ENCODE peak calls at places on chromosomes 4 and X, in eight cellular contexts. One of them, this sample, is unnamed.

GRCh38 chr4:6910340-6910959 is 824 bp downstream of the TBC1D14 start:
- DNase-seq in psoas muscle: no peak
- DNase-seq in foreskin fibroblast: peak; percentile 29
- DNase-seq in B cell: peak; percentile 30
- DNase-seq in tibial artery: no peak
- DNase-seq in ovary: no peak
- DNase-seq in AG04450: no peak
- DNase-seq in adrenal gland: peak; percentile 74
- DNase-seq in this sample: no peak

GRCh38 chr4:32824321-32824720 is 2104.2 kb downstream of the PCDH7 start:
- DNase-seq in B cell: no peak
- DNase-seq in foreskin fibroblast: peak; percentile 59
- DNase-seq in ovary: no peak
- DNase-seq in tibial artery: no peak
- DNase-seq in adrenal gland: no peak
- DNase-seq in psoas muscle: no peak
- DNase-seq in AG04450: no peak
- DNase-seq in this sample: no peak

GRCh38 chr4:113539408-113539807 is 222.1 kb downstream of the CAMK2D start:
- DNase-seq in AG04450: peak; percentile 49
- DNase-seq in tibial artery: no peak
- DNase-seq in adrenal gland: no peak
- DNase-seq in foreskin fibroblast: peak; percentile 85
- DNase-seq in ovary: no peak
- DNase-seq in psoas muscle: no peak
- DNase-seq in B cell: no peak
- DNase-seq in this sample: no peak

GRCh38 chr4:147678796-147679549 is 5.0 kb downstream of the PRMT9 start:
- DNase-seq in foreskin fibroblast: peak; percentile 52
- DNase-seq in psoas muscle: no peak
- DNase-seq in ovary: no peak
- DNase-seq in tibial artery: no peak
- DNase-seq in AG04450: no peak
- DNase-seq in adrenal gland: no peak
- DNase-seq in B cell: no peak
- DNase-seq in this sample: no peak

GRCh38 chr4:184664445-184665210 is 15.1 kb downstream of the PRIMPOL start:
- DNase-seq in psoas muscle: no peak
- DNase-seq in adrenal gland: no peak
- DNase-seq in B cell: no peak
- DNase-seq in tibial artery: no peak
- DNase-seq in foreskin fibroblast: peak; percentile 44
- DNase-seq in AG04450: no peak
- DNase-seq in ovary: no peak
- DNase-seq in this sample: no peak

GRCh38 chrX:119757979-119758681 is at the start of gene SOWAHD:
- DNase-seq in AG04450: no peak
- DNase-seq in ovary: peak; percentile 33
- DNase-seq in psoas muscle: peak; percentile 57
- DNase-seq in foreskin fibroblast: peak; percentile 47
- DNase-seq in tibial artery: peak; percentile 69
- DNase-seq in adrenal gland: peak; percentile 40
- DNase-seq in B cell: peak; percentile 61
- DNase-seq in this sample: peak; percentile 85

GRCh38 chr4:2907706-2908293 is 55.4 kb downstream of the NOP14 start:
- DNase-seq in adrenal gland: no peak
- DNase-seq in ovary: no peak
- DNase-seq in psoas muscle: no peak
- DNase-seq in B cell: no peak
- DNase-seq in foreskin fibroblast: no peak
- DNase-seq in AG04450: no peak
- DNase-seq in tibial artery: no peak
- DNase-seq in this sample: no peak

GRCh38 chrX:120315776-120316175 is 4.5 kb upstream of the TMEM255A start:
- DNase-seq in ovary: no peak
- DNase-seq in adrenal gland: no peak
- DNase-seq in B cell: no peak
- DNase-seq in AG04450: no peak
- DNase-seq in psoas muscle: no peak
- DNase-seq in foreskin fibroblast: no peak
- DNase-seq in tibial artery: no peak
- DNase-seq in this sample: no peak

GRCh38 chrX:142688256-142688655 is 337.5 kb upstream of the SPANXN4 start:
- DNase-seq in B cell: no peak
- DNase-seq in psoas muscle: no peak
- DNase-seq in foreskin fibroblast: no peak
- DNase-seq in ovary: no peak
- DNase-seq in AG04450: no peak
- DNase-seq in adrenal gland: no peak
- DNase-seq in tibial artery: no peak
- DNase-seq in this sample: no peak

GRCh38 chrX:72644946-72645345 is 69.2 kb downstream of the PHKA1 start:
- DNase-seq in ovary: no peak
- DNase-seq in AG04450: no peak
- DNase-seq in tibial artery: no peak
- DNase-seq in foreskin fibroblast: no peak
- DNase-seq in psoas muscle: no peak
- DNase-seq in adrenal gland: peak; percentile 24
- DNase-seq in B cell: no peak
- DNase-seq in this sample: no peak

GRCh38 chrX:39716802-39717540 is 380.8 kb downstream of the BCOR start:
- DNase-seq in psoas muscle: no peak
- DNase-seq in foreskin fibroblast: no peak
- DNase-seq in AG04450: no peak
- DNase-seq in tibial artery: no peak
- DNase-seq in ovary: no peak
- DNase-seq in adrenal gland: no peak
- DNase-seq in B cell: no peak
- DNase-seq in this sample: no peak

GRCh38 chr4:134126161-134126560 is 75.4 kb downstream of the PABPC4L start:
- DNase-seq in tibial artery: no peak
- DNase-seq in psoas muscle: no peak
- DNase-seq in AG04450: no peak
- DNase-seq in ovary: no peak
- DNase-seq in foreskin fibroblast: no peak
- DNase-seq in B cell: no peak
- DNase-seq in adrenal gland: no peak
- DNase-seq in this sample: no peak

GRCh38 chr4:176792348-176793059 is at the start of gene VEGFC:
- DNase-seq in adrenal gland: peak; percentile 77
- DNase-seq in ovary: peak; percentile 70
- DNase-seq in B cell: peak; percentile 4
- DNase-seq in tibial artery: peak; percentile 67
- DNase-seq in foreskin fibroblast: peak; percentile 95
- DNase-seq in psoas muscle: peak; percentile 78
- DNase-seq in AG04450: no peak
- DNase-seq in this sample: peak; percentile 89

GRCh38 chrX:42290608-42291007 is 367.3 kb upstream of the CASK start:
- DNase-seq in AG04450: no peak
- DNase-seq in foreskin fibroblast: no peak
- DNase-seq in adrenal gland: no peak
- DNase-seq in B cell: peak; percentile 2
- DNase-seq in ovary: no peak
- DNase-seq in psoas muscle: no peak
- DNase-seq in tibial artery: no peak
- DNase-seq in this sample: no peak

GRCh38 chr4:4455199-4455865 is 68.4 kb downstream of the NSG1 start:
- DNase-seq in AG04450: no peak
- DNase-seq in tibial artery: no peak
- DNase-seq in adrenal gland: no peak
- DNase-seq in foreskin fibroblast: peak; percentile 40
- DNase-seq in B cell: no peak
- DNase-seq in psoas muscle: no peak
- DNase-seq in ovary: no peak
- DNase-seq in this sample: no peak

GRCh38 chr4:121256346-121256745 is 92.2 kb upstream of the TNIP3 start:
- DNase-seq in B cell: no peak
- DNase-seq in foreskin fibroblast: peak; percentile 96
- DNase-seq in adrenal gland: no peak
- DNase-seq in ovary: no peak
- DNase-seq in psoas muscle: no peak
- DNase-seq in AG04450: peak; percentile 59
- DNase-seq in tibial artery: no peak
- DNase-seq in this sample: no peak

GRCh38 chrX:130343411-130343810 is 3.7 kb downstream of the SLC25A14 start:
- DNase-seq in adrenal gland: no peak
- DNase-seq in B cell: no peak
- DNase-seq in psoas muscle: no peak
- DNase-seq in foreskin fibroblast: no peak
- DNase-seq in ovary: no peak
- DNase-seq in tibial artery: no peak
- DNase-seq in AG04450: no peak
- DNase-seq in this sample: no peak

GRCh38 chr4:121555315-121556107 is 141.3 kb downstream of the ANXA5 start:
- DNase-seq in psoas muscle: no peak
- DNase-seq in adrenal gland: no peak
- DNase-seq in ovary: no peak
- DNase-seq in AG04450: no peak
- DNase-seq in tibial artery: no peak
- DNase-seq in B cell: no peak
- DNase-seq in foreskin fibroblast: peak; percentile 81
- DNase-seq in this sample: no peak

GRCh38 chr4:101236097-101236496 is 111.2 kb downstream of the PPP3CA start:
- DNase-seq in B cell: peak; percentile 13
- DNase-seq in tibial artery: no peak
- DNase-seq in AG04450: no peak
- DNase-seq in ovary: no peak
- DNase-seq in adrenal gland: no peak
- DNase-seq in psoas muscle: no peak
- DNase-seq in foreskin fibroblast: no peak
- DNase-seq in this sample: no peak

DNA sequence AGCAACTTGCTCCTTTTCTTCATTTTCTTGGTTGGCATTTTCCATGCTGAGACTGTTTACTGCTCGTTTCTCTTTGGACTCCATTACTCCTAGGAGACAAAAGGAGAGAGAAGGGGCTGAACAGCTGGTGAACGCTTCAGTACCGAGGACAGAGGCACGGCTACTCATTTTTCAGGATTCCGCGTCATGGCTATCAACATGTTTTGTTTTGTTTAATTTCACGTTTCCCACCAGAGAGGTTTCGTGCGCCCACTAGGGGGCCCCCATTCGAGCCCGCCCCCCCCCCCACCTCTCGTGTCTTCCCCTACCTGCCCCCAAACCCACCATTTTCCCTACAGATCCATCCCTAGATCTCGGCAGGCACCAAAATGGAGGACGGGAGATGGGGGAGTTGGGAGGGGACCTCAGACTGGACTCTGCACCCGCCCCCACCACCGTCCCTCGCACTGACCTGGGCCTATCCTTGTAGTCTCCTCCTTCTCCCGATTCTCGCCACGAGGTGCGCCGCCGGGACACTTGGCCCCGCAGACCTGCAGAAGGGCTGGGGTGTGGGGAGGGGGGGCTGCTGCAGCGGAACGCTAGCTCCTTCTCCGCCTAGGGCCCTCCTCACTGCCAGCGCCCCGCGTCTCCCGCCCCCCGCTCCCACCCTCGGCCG is 653 bp downstream of the BEX1 start:
- DNase-seq in foreskin fibroblast: peak; percentile 63
- DNase-seq in tibial artery: no peak
- DNase-seq in adrenal gland: no peak
- DNase-seq in AG04450: no peak
- DNase-seq in B cell: peak; percentile 1
- DNase-seq in ovary: peak; percentile 27
- DNase-seq in psoas muscle: no peak
- DNase-seq in this sample: no peak
- TF ChIP-seq CTCF in foreskin fibroblast: no peak
- TF ChIP-seq CTCF in tibial artery: no peak
- TF ChIP-seq CTCF in adrenal gland: no peak
- TF ChIP-seq CTCF in AG04450: no peak
- TF ChIP-seq CTCF in B cell: no peak
- TF ChIP-seq CTCF in ovary: no peak
- TF ChIP-seq CTCF in psoas muscle: no peak
- TF ChIP-seq CTCF in this sample: peak; percentile 35

DNA sequence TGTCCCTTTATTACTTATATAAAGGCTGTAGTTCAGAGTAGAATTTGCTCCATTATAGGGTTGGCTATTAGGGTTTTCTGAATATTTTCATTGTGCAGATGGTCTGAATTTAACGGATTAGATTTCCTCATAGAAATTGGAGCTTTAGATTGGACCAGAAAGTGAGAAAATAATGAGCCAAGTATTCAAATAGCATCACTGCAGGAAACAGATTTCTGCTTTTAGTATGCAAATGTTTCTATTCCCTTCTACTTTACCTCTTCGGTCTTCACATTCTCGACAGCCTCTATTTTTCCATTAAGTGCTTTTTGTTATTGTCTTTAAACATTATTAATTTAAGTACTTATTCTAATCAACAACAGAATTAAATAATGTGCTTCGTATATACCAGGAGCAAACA is 55.4 kb downstream of the TRIM2 start:
- DNase-seq in ovary: no peak
- DNase-seq in B cell: no peak
- DNase-seq in AG04450: no peak
- DNase-seq in foreskin fibroblast: peak; percentile 43
- DNase-seq in adrenal gland: no peak
- DNase-seq in psoas muscle: no peak
- DNase-seq in tibial artery: no peak
- DNase-seq in this sample: no peak
- TF ChIP-seq CTCF in ovary: no peak
- TF ChIP-seq CTCF in B cell: no peak
- TF ChIP-seq CTCF in AG04450: no peak
- TF ChIP-seq CTCF in foreskin fibroblast: no peak
- TF ChIP-seq CTCF in adrenal gland: no peak
- TF ChIP-seq CTCF in psoas muscle: no peak
- TF ChIP-seq CTCF in tibial artery: no peak
- TF ChIP-seq CTCF in this sample: no peak

GRCh38 chrX:44871114-44871645 is 1.8 kb upstream of the KDM6A start:
- DNase-seq in B cell: no peak
- DNase-seq in adrenal gland: peak; percentile 29
- DNase-seq in psoas muscle: no peak
- DNase-seq in foreskin fibroblast: peak; percentile 24
- DNase-seq in AG04450: no peak
- DNase-seq in ovary: peak; percentile 33
- DNase-seq in tibial artery: no peak
- DNase-seq in this sample: no peak
- TF ChIP-seq CTCF in B cell: no peak
- TF ChIP-seq CTCF in adrenal gland: no peak
- TF ChIP-seq CTCF in psoas muscle: no peak
- TF ChIP-seq CTCF in foreskin fibroblast: no peak
- TF ChIP-seq CTCF in AG04450: no peak
- TF ChIP-seq CTCF in ovary: no peak
- TF ChIP-seq CTCF in tibial artery: no peak
- TF ChIP-seq CTCF in this sample: no peak

DNA sequence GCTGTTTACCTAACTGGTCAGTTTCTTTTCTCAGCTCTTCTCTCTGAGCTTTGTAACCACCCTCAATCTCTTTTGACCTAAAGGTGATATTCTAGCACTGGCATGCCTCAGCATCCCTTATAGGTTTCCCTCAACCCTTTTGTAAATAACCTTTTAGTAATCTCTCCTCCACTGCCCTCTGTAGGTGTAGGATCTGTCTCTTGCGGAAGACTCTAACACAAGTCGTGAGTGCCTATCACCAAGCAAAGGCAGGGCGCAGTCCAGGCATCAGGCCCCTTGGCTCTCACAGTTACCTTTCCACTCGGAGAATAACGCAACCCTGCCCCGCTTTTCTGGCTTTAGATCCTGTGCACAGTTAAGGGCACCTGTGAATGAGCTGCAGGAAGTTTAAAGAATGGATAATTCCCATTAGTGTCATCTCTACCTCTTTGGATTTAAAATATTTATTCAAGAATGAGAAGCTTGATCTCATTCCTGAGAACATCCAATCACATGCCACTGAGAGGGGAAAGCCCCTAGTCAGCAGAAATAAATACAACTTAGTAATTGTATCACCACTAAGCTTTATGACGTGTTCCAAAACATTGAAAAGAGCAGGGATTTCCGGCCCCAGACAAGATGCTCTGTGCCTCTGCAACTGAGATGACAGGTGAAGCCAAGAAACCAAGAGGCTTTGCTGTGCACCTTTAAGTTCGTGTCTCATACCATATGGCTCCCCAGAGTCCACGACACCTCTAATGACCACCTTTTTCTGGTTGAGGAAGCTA is 58.8 kb downstream of the SPINK2 start:
- DNase-seq in adrenal gland: no peak
- DNase-seq in B cell: no peak
- DNase-seq in ovary: no peak
- DNase-seq in psoas muscle: no peak
- DNase-seq in tibial artery: no peak
- DNase-seq in foreskin fibroblast: no peak
- DNase-seq in AG04450: no peak
- DNase-seq in this sample: no peak
- TF ChIP-seq CTCF in adrenal gland: no peak
- TF ChIP-seq CTCF in B cell: no peak
- TF ChIP-seq CTCF in ovary: no peak
- TF ChIP-seq CTCF in psoas muscle: no peak
- TF ChIP-seq CTCF in tibial artery: no peak
- TF ChIP-seq CTCF in foreskin fibroblast: no peak
- TF ChIP-seq CTCF in AG04450: no peak
- TF ChIP-seq CTCF in this sample: no peak

This sample was measured in osteocyte.